ENCODE peak calls at places on chromosomes 16 and 17, in ten cellular contexts. N is GM23338, A is fibroblast of lung, K is cardiac muscle cell, D is neural progenitor cell, R is RWPE2, F is neural crest cell, X is H9, Y is uterus, T is stomach. E is an unnamed sample.

GRCh38 chr17:73511716-73512115 is 132.5 kb downstream of the SDK2 start:
- DNase-seq in K (no peak), X (no peak), T (no peak), R (no peak), D (no peak), N (no peak), A (no peak), Y (no peak), F (no peak), E (no peak)

GRCh38 chr17:78013683-78014467 is 55.4 kb downstream of the TNRC6C start:
- DNase-seq in F (peak; percentile 41), N (peak; percentile 83), K (peak; percentile 89), R (no peak), Y (peak; percentile 72), D (peak; percentile 75), T (peak; percentile 40), A (peak; percentile 86), X (peak; percentile 56), E (no peak)

GRCh38 chr16:21117567-21117966 is 33.1 kb downstream of the DNAH3 start:
- DNase-seq in D (no peak), K (no peak), T (no peak), N (no peak), Y (no peak), F (no peak), X (no peak), R (no peak), A (no peak), E (no peak)

GRCh38 chr16:88811850-88812736 is at the start of gene APRT:
- DNase-seq in X (peak; percentile 91), Y (peak; percentile 95), T (peak; percentile 96), N (peak; percentile 90), K (peak; percentile 97), R (peak; percentile 91), D (peak; percentile 95), F (peak; percentile 98), A (peak; percentile 95), E (peak; percentile 99)

GRCh38 chr17:6231886-6232767 is 161.9 kb downstream of the WSCD1 start:
- DNase-seq in D (no peak), N (peak; percentile 22), A (peak; percentile 3), F (no peak), R (peak; percentile 84), T (no peak), X (peak; percentile 57), Y (no peak), K (peak; percentile 2), E (peak; percentile 49)

GRCh38 chr17:4357671-4358070 is 8.8 kb downstream of the UBE2G1 start:
- DNase-seq in K (no peak), A (no peak), X (no peak), T (no peak), N (no peak), Y (no peak), R (no peak), F (no peak), D (no peak), E (no peak)

GRCh38 chr16:70574595-70575271 is 51.1 kb downstream of the SF3B3 start:
- DNase-seq in A (no peak), K (no peak), X (no peak), F (no peak), D (no peak), Y (no peak), N (no peak), T (no peak), R (peak; percentile 2), E (no peak)

GRCh38 chr17:76384987-76385891 is 830 bp downstream of the SPHK1 start:
- DNase-seq in Y (no peak), D (peak; percentile 47), R (peak; percentile 88), K (peak; percentile 66), A (no peak), N (peak; percentile 53), X (peak; percentile 55), T (peak; percentile 31), F (peak; percentile 26), E (no peak)

GRCh38 chr16:58187657-58188430 is 10.1 kb downstream of the CSNK2A2 start:
- DNase-seq in D (no peak), X (no peak), A (no peak), F (no peak), R (no peak), T (no peak), K (no peak), Y (no peak), N (no peak), E (no peak)

DNA sequence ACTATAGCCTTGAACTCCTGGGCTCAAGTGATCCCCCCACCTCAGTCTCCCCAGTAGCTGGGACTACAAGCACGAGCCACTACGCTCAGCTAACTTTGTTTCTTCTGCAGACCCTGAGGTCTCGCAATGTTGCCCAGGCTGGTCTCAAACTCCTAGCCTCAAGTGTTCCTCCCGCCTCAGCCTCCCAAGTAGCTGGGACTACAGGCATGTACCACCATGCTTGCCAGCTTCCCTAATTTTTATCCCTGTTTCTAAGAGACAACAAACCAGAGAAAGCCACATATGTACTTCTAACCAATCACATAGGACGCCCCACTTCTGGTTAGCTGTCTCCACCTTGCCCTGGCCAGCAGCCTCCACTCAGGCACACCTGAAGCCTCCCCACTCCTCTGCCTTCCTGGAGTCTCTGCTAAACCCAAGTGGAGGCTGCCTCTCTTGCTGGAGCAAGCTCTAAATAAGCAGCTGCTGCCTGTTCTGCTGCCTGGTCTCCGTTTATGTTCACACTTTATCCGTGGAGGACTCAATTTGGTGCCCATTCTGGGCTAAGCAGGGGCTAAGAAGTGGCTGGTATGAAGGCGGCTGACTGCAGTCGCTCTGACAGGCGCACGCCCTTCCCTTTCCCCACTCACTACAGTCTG is 24.7 kb downstream of the NSMCE1 start:
- DNase-seq in F (no peak), A (no peak), N (no peak), T (no peak), R (no peak), D (no peak), Y (no peak), X (peak; percentile 10), K (no peak), E (peak; percentile 39)
- TF ChIP-seq CTCF in F (no peak), A (no peak), N (no peak), T (no peak), R (no peak), D (no peak), Y (no peak), X (no peak), K (no peak), E (no peak)

GRCh38 chr17:7328840-7329359 is at the start of gene NEURL4:
- DNase-seq in T (no peak), X (no peak), K (peak; percentile 27), A (peak; percentile 16), F (peak; percentile 37), N (peak; percentile 60), R (no peak), D (no peak), Y (no peak), E (no peak)
- TF ChIP-seq CTCF in T (no peak), X (no peak), K (no peak), A (peak; percentile 12), F (no peak), N (no peak), R (no peak), D (no peak), Y (no peak), E (no peak)

DNA sequence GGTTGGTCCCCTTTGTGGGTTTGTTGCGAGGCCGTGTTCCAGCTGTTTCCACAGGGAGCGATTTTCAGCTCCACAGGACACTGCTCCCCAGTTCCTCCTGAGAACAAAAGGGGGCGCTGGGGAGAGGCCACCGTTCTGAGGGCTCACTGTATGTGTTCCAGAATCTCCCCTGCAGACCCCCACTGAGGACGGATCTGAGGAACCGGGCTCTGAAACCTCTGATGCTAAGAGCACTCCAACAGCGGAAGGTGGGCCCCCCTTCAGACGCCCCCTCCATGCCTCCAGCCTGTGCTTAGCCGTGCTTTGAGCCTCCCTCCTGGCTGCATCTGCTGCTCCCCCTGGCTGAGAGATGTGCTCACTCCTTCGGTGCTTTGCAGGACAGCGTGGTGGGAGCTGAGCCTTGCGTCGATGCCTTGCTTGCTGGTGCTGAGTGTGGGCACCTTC is 27.3 kb upstream of the STH start:
- DNase-seq in R (no peak), D (peak; percentile 42), X (peak; percentile 70), T (no peak), N (peak; percentile 65), F (no peak), A (no peak), Y (no peak), K (no peak), E (no peak)
- TF ChIP-seq CTCF in R (no peak), D (peak; percentile 59), X (peak; percentile 77), T (no peak), N (peak; percentile 57), F (no peak), A (no peak), Y (no peak), K (no peak), E (no peak)

GRCh38 chr16:30984669-30985400 is at the start of gene HSD3B7:
- DNase-seq in K (peak; percentile 85), Y (peak; percentile 90), T (peak; percentile 91), D (peak; percentile 90), A (peak; percentile 79), R (no peak), X (peak; percentile 93), F (peak; percentile 96), N (peak; percentile 95), E (peak; percentile 95)

GRCh38 chr16:30983898-30984610 is 953 bp upstream of the HSD3B7 start:
- DNase-seq in K (no peak), Y (no peak), F (no peak), T (no peak), X (no peak), A (no peak), N (no peak), R (no peak), D (no peak), E (no peak)

GRCh38 chr16:30983289-30983889 is 1.6 kb upstream of the HSD3B7 start:
- DNase-seq in A (no peak), T (no peak), X (no peak), R (no peak), N (no peak), D (no peak), F (no peak), Y (no peak), K (no peak), E (no peak)

GRCh38 chr16:30980959-30981358 is 4.0 kb upstream of the HSD3B7 start:
- DNase-seq in T (no peak), A (no peak), D (no peak), F (no peak), K (no peak), R (no peak), Y (no peak), N (no peak), X (no peak), E (no peak)

GRCh38 chr16:30982548-30983288 is 2.3 kb upstream of the HSD3B7 start:
- DNase-seq in N (no peak), F (no peak), A (no peak), X (no peak), K (no peak), R (no peak), T (no peak), D (no peak), Y (no peak), E (no peak)
- TF ChIP-seq CTCF in N (no peak), F (no peak), A (no peak), X (no peak), K (no peak), R (no peak), T (no peak), D (no peak), Y (no peak), E (no peak)

GRCh38 chr17:75270218-75270965 is 639 bp downstream of the MIF4GD start:
- DNase-seq in X (peak; percentile 82), A (peak; percentile 76), Y (peak; percentile 65), F (peak; percentile 52), D (peak; percentile 78), T (peak; percentile 66), K (peak; percentile 80), R (peak; percentile 81), N (peak; percentile 80), E (peak; percentile 75)
- TF ChIP-seq CTCF in X (no peak), A (peak; percentile 48), Y (peak; percentile 36), F (peak; percentile 51), D (no peak), T (no peak), K (peak; percentile 47), R (no peak), N (peak; percentile 49), E (peak; percentile 39)

E was measured in type B pancreatic cell.